ENCODE peak calls at places on chromosomes 13 and 19, in eight cellular contexts. Q, S, R, A, H, F, I and U are unnamed samples.
A peak's percentile ranks its signal among the peaks of the same experiment; 100 is the strongest.

GRCh38 chr13:95233026-95233635 is 68.1 kb downstream of the ABCC4 start:
- DNase-seq in R (no peak), Q (no peak), F (no peak), I (no peak), S (no peak), A (no peak), H (no peak), U (no peak)

GRCh38 chr13:113927661-113928581 is 46.0 kb downstream of the C13orf46 start:
- DNase-seq in R (no peak), S (peak; percentile 84), A (peak; percentile 97), F (no peak), I (no peak), H (peak; percentile 98), Q (peak; percentile 84), U (no peak)

GRCh38 chr13:30872685-30873443 is 33.2 kb upstream of the MEDAG start:
- DNase-seq in S (peak; percentile 68), R (no peak), Q (peak; percentile 83), H (peak; percentile 92), I (no peak), A (peak; percentile 84), F (no peak), U (no peak)

GRCh38 chr19:4619668-4620294 is 19.5 kb upstream of the TNFAIP8L1 start:
- DNase-seq in A (no peak), S (no peak), Q (no peak), I (no peak), R (no peak), F (no peak), H (no peak), U (no peak)

GRCh38 chr13:26299168-26299788 is 45.3 kb downstream of the CDK8 start:
- DNase-seq in Q (no peak), R (no peak), A (no peak), H (no peak), F (peak; percentile 67), I (no peak), S (no peak), U (no peak)

GRCh38 chr13:99388334-99388923 is 81.2 kb upstream of the GPR183 start:
- DNase-seq in S (no peak), F (no peak), R (no peak), H (no peak), Q (no peak), I (no peak), A (no peak), U (peak; percentile 6)

GRCh38 chr19:5481957-5482356 is 26.7 kb downstream of the ZNRF4 start:
- DNase-seq in A (no peak), R (no peak), Q (no peak), S (no peak), I (no peak), H (no peak), F (no peak), U (no peak)

GRCh38 chr19:54418030-54418929 is 3.0 kb downstream of the TTYH1 start:
- DNase-seq in Q (peak; percentile 52), H (no peak), R (no peak), I (no peak), A (no peak), F (no peak), S (no peak), U (no peak)

GRCh38 chr19:45450042-45450380 is 17.8 kb upstream of the FOSB start:
- DNase-seq in I (no peak), Q (no peak), A (no peak), F (no peak), H (no peak), S (no peak), R (no peak), U (peak; percentile 27)

GRCh38 chr13:101116381-101116780 is 299.9 kb downstream of the NALCN start:
- DNase-seq in F (no peak), Q (no peak), I (no peak), S (no peak), A (no peak), R (no peak), H (no peak), U (no peak)

GRCh38 chr13:29175245-29175873 is 355.2 kb downstream of the MTUS2 start:
- DNase-seq in S (no peak), F (no peak), A (no peak), Q (no peak), H (no peak), R (no peak), I (no peak), U (no peak)

GRCh38 chr13:31009166-31009565 is 76.7 kb downstream of the TEX26 start:
- DNase-seq in S (no peak), R (no peak), I (no peak), F (no peak), Q (no peak), H (no peak), A (no peak), U (no peak)

GRCh38 chr13:42574011-42574410 is at the start of gene TNFSF11:
- DNase-seq in H (no peak), A (no peak), S (no peak), Q (no peak), I (no peak), R (no peak), F (no peak), U (no peak)

GRCh38 chr19:27911122-27911898 is 1301.6 kb downstream of the UQCRFS1 start:
- DNase-seq in F (no peak), R (no peak), S (no peak), A (no peak), Q (no peak), I (no peak), H (no peak), U (no peak)

GRCh38 chr19:50358483-50359431 is 6.7 kb downstream of the NAPSA start:
- DNase-seq in H (peak; percentile 46), R (no peak), S (peak; percentile 83), A (peak; percentile 51), I (peak; percentile 77), Q (peak; percentile 50), F (peak; percentile 32), U (peak; percentile 61)

DNA sequence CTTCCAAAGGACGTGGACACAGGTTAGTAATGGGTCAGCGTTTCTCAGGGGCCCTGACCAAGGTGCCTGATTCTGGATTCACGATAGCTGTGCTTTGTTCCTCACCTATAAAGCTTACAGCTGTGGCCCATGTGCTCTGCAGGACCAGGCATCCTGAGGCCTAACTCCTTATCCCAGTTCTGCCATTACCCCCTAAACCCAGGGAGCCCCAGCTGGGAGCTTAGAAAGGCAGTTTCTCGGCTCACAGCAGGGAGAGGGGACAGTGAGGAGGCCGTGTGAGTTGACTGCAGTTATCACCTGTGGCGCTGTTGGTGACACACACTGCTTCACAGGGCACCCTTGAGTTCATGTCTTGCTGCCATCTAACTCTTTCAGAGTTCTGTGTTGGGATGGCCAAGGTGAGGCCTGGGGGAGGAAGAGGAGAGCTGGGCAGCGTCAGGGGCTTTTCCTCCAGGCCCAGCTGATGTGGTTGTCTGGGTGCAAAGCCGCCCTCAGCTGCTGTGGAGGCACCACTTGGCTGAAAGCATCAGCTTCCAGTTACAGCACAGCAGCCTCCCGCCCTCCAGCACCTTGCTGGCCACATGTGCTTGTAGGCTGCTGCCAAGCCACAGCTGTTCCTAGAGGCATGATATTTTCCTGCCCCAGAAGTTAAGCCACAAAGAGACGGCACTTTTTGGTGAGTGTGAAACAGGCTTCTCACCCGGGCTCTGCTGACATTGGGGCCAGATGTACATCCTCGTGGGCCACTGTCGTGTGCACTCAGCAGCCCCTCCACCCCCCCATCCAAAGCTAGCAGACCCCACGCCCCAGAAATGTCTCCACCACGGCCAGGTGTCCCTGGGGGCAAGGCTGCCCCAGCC is 99.6 kb upstream of the MCF2L start:
- DNase-seq in H (no peak), R (no peak), S (no peak), F (no peak), I (no peak), Q (no peak), A (peak; percentile 28), U (no peak)
- TF ChIP-seq CTCF in H (no peak), R (no peak), S (no peak), F (no peak), I (no peak), Q (no peak), A (no peak), U (no peak)

GRCh38 chr13:40152145-40152544 is 496.7 kb downstream of the COG6 start:
- DNase-seq in I (no peak), Q (peak; percentile 97), H (peak; percentile 91), A (peak; percentile 88), R (no peak), F (peak; percentile 67), S (no peak), U (no peak)
- TF ChIP-seq CTCF in I (no peak), Q (peak; percentile 20), H (no peak), A (no peak), R (no peak), F (peak; percentile 13), S (no peak), U (no peak)

GRCh38 chr19:56105090-56105701 is 15.9 kb downstream of the ZNF787 start:
- DNase-seq in H (peak; percentile 40), A (peak; percentile 85), I (peak; percentile 48), Q (peak; percentile 39), S (peak; percentile 88), F (peak; percentile 49), R (no peak), U (peak; percentile 92)

GRCh38 chr19:56107626-56108351 is 13.3 kb downstream of the ZNF787 start:
- DNase-seq in I (no peak), S (no peak), F (no peak), A (no peak), Q (no peak), R (no peak), H (no peak), U (no peak)

GRCh38 chr19:56106397-56106849 is 14.7 kb downstream of the ZNF787 start:
- DNase-seq in S (no peak), R (no peak), H (no peak), Q (no peak), A (no peak), F (no peak), I (no peak), U (peak; percentile 80)

GRCh38 chr19:56108447-56109195 is 12.5 kb downstream of the ZNF787 start:
- DNase-seq in Q (peak; percentile 29), R (no peak), I (no peak), F (no peak), A (peak; percentile 63), S (peak; percentile 64), H (peak; percentile 59), U (no peak)

DNA sequence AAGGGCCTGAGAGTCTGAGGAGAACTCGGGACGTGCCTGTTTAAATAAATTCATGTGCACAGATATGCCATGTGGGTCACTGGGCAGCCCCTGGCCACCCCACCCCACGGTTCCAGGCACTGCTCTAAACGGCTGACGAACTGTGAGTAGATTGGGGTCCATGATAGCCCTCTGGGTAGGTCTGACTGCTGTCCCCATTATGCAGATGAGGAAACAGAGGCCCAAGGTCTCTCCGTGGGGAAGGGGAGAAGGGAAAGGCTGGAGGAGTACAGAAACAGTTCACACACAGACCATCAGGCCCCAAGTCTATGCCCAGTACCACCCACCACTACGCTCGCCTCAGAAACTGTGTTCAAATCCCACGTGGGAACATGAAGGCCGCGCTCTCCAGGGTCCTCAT is 14.1 kb downstream of the ZNF787 start:
- DNase-seq in R (no peak), F (no peak), A (no peak), I (no peak), H (no peak), S (no peak), Q (no peak), U (no peak)
- TF ChIP-seq CTCF in R (no peak), F (no peak), A (no peak), I (no peak), H (no peak), S (no peak), Q (no peak), U (no peak)

GRCh38 chr13:50267917-50268316 is 252.7 kb downstream of the KCNRG start:
- DNase-seq in S (no peak), A (no peak), R (no peak), Q (no peak), I (no peak), H (no peak), F (peak; percentile 2), U (no peak)

GRCh38 chr13:50274181-50274580 is 258.9 kb downstream of the KCNRG start:
- DNase-seq in R (no peak), Q (no peak), F (no peak), I (no peak), A (no peak), S (no peak), H (no peak), U (no peak)

GRCh38 chr13:50268500-50268899 is 253.3 kb downstream of the KCNRG start:
- DNase-seq in A (peak; percentile 39), Q (peak; percentile 12), R (no peak), H (peak; percentile 44), I (no peak), S (no peak), F (no peak), U (no peak)
- TF ChIP-seq CTCF in A (no peak), Q (peak; percentile 8), R (no peak), H (peak; percentile 18), I (peak; percentile 9), S (no peak), F (peak; percentile 40), U (no peak)